ENCODE peak calls at places on chromosomes 11 and 22, in ten cellular contexts. I, X, E, C, O, K, J, V, L and H are unnamed samples.

GRCh38 chr11:66418168-66418985 is 2.5 kb upstream of the NPAS4 start:
- DNase-seq in E (peak), C (peak), K (peak), J (peak), L (peak), X (no peak), V (peak), O (no peak), I (peak), H (peak)

GRCh38 chr11:35836185-35836584 is 107.7 kb upstream of the LDLRAD3 start:
- DNase-seq in L (no peak), X (no peak), J (no peak), K (no peak), V (no peak), O (no peak), E (no peak), C (no peak), I (no peak), H (no peak)

GRCh38 chr22:22022977-22023534 is 40.5 kb upstream of the TOP3B start:
- DNase-seq in I (no peak), X (no peak), J (no peak), L (no peak), K (no peak), E (no peak), O (no peak), C (no peak), V (no peak), H (no peak)

GRCh38 chr11:65102142-65103095 is 6.4 kb downstream of the VPS51 start:
- DNase-seq in E (peak), O (no peak), K (no peak), L (no peak), V (no peak), J (no peak), C (no peak), I (no peak), X (no peak), H (no peak)

GRCh38 chr11:75548571-75549272 is 13.3 kb upstream of the SERPINH1 start:
- DNase-seq in E (no peak), X (no peak), K (no peak), I (no peak), C (no peak), J (no peak), O (no peak), V (no peak), L (no peak), H (no peak)

GRCh38 chr11:12042215-12042676 is 33.8 kb upstream of the DKK3 start:
- DNase-seq in O (no peak), I (no peak), E (peak), K (peak), V (no peak), C (peak), J (peak), L (no peak), X (no peak), H (no peak)

GRCh38 chr22:50604623-50605348 is 4.2 kb downstream of the MAPK8IP2 start:
- DNase-seq in C (no peak), V (no peak), L (no peak), I (peak), X (no peak), K (no peak), E (no peak), O (no peak), J (no peak), H (no peak)

GRCh38 chr11:130894322-130895025 is 21.8 kb downstream of the SNX19 start:
- DNase-seq in I (peak), C (peak), L (peak), V (peak), X (peak), J (peak), E (peak), O (peak), K (peak), H (peak)

GRCh38 chr11:112540261-112540660 is 279.6 kb upstream of the PLET1 start:
- DNase-seq in O (no peak), L (no peak), I (no peak), C (no peak), J (no peak), X (no peak), E (no peak), K (no peak), V (no peak), H (no peak)

GRCh38 chr11:95296621-95297025 is 65.6 kb upstream of the SESN3 start:
- DNase-seq in K (no peak), V (no peak), I (no peak), O (no peak), J (no peak), L (no peak), X (peak), E (no peak), C (no peak), H (no peak)

GRCh38 chr22:25375683-25376082 is 156.2 kb downstream of the CRYBB2 start:
- DNase-seq in X (no peak), C (no peak), O (no peak), E (no peak), I (no peak), V (no peak), J (no peak), K (no peak), L (no peak), H (no peak)

GRCh38 chr11:96948066-96948465 is 558.3 kb downstream of the JRKL start:
- DNase-seq in X (no peak), L (no peak), V (no peak), K (no peak), E (no peak), O (no peak), I (no peak), J (no peak), C (no peak), H (no peak)

GRCh38 chr22:43562843-43563242 is 151.0 kb downstream of the MPPED1 start:
- DNase-seq in V (no peak), X (no peak), J (no peak), K (no peak), C (no peak), I (peak), L (no peak), O (no peak), E (no peak), H (no peak)

GRCh38 chr11:27471588-27472397 is 797 bp downstream of the LGR4 start:
- DNase-seq in K (no peak), I (peak), V (peak), E (peak), J (no peak), X (peak), C (peak), L (peak), O (peak), H (no peak)

GRCh38 chr22:42294034-42294985 is 23.9 kb upstream of the TCF20 start:
- DNase-seq in I (peak), V (peak), O (peak), X (peak), C (peak), J (no peak), K (peak), L (peak), E (peak), H (no peak)

GRCh38 chr11:19821412-19821875 is 108.8 kb downstream of the NAV2 start:
- DNase-seq in L (no peak), C (no peak), K (no peak), E (no peak), X (no peak), J (no peak), V (no peak), O (peak), I (no peak), H (no peak)

GRCh38 chr22:37304595-37305343 is 22.5 kb downstream of the CYTH4 start:
- DNase-seq in E (peak), K (peak), I (no peak), O (no peak), L (no peak), V (no peak), J (no peak), C (peak), X (no peak), H (no peak)

GRCh38 chr11:1938343-1939005 is 8.7 kb upstream of the MRPL23 start:
- DNase-seq in E (no peak), J (no peak), O (peak), C (no peak), I (no peak), X (no peak), L (no peak), K (no peak), V (no peak), H (no peak)

GRCh38 chr11:44416776-44417175 is 106.8 kb upstream of the ALX4 start:
- DNase-seq in E (no peak), L (no peak), X (no peak), I (no peak), V (no peak), O (no peak), J (no peak), C (peak), K (no peak), H (no peak)

GRCh38 chr22:35230839-35231584 is 26.3 kb upstream of the HMGXB4 start:
- DNase-seq in J (no peak), C (no peak), I (no peak), X (no peak), V (no peak), K (no peak), L (peak), O (no peak), E (no peak), H (no peak)

GRCh38 chr22:38310518-38311330 is 6.5 kb downstream of the CSNK1E start:
- DNase-seq in I (no peak), O (no peak), E (no peak), J (no peak), C (no peak), X (no peak), L (no peak), V (no peak), K (no peak), H (no peak)

GRCh38 chr22:37182101-37182948 is 5.7 kb downstream of the C1QTNF6 start:
- DNase-seq in O (peak), J (no peak), X (no peak), L (no peak), C (no peak), V (no peak), I (peak), E (no peak), K (no peak), H (no peak)

GRCh38 chr22:23219787-23220484 is 39.6 kb downstream of the BCR start:
- DNase-seq in L (no peak), E (peak), X (peak), J (no peak), V (peak), K (peak), C (peak), I (peak), O (peak), H (no peak)

GRCh38 chr22:44898236-44898635 is 111.6 kb downstream of the PHF21B start:
- DNase-seq in O (peak), I (no peak), L (no peak), X (no peak), J (no peak), V (no peak), C (no peak), E (no peak), K (no peak), H (peak)

GRCh38 chr11:110308071-110308470 is 11.7 kb upstream of the RDX start:
- DNase-seq in X (no peak), I (no peak), E (no peak), L (no peak), K (no peak), C (no peak), O (no peak), V (no peak), J (no peak), H (no peak)

GRCh38 chr11:69860244-69860643 is 41.0 kb upstream of the FGF3 start:
- DNase-seq in X (no peak), I (no peak), K (no peak), C (no peak), E (no peak), O (no peak), J (no peak), V (no peak), L (no peak), H (no peak)

GRCh38 chr11:110501428-110501827 is 71.7 kb downstream of the FDX1 start:
- DNase-seq in L (no peak), C (no peak), V (no peak), X (no peak), E (no peak), O (no peak), J (no peak), K (no peak), I (no peak), H (no peak)

GRCh38 chr22:44274918-44275665 is 37.7 kb downstream of the SHISAL1 start:
- DNase-seq in I (no peak), L (no peak), V (no peak), E (no peak), C (no peak), X (no peak), K (no peak), J (no peak), O (peak), H (no peak)

GRCh38 chr22:29710922-29711593 is 8.7 kb upstream of the CABP7 start:
- DNase-seq in E (no peak), K (no peak), L (no peak), J (no peak), O (no peak), I (no peak), X (no peak), V (no peak), C (no peak), H (no peak)

DNA sequence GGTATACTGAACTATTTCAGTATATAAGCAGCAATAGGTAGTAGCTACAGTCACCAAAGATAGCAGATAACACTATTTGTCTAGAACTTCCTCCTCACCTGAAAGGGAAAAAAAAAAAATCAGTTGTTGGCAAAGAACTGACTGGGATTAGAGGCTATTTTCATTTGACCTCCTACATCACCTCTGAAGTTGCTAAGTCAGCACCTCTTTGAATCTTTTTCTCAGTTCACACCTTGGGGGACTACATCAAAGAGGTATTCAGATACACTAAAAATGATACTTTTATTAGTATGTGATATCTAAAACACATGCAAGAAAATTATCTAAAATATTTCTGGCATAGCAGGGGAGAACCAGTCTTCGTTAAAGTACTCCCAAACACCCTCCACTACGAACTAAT is 16.2 kb downstream of the MSANTD2 start:
- DNase-seq in E (no peak), J (no peak), X (no peak), C (no peak), K (no peak), O (no peak), V (no peak), I (no peak), L (no peak), H (no peak)
- H3K27ac ChIP-seq in E (no peak), J (no peak), X (no peak), C (no peak), K (no peak), O (no peak), V (no peak), I (no peak), L (no peak), H (no peak)

DNA sequence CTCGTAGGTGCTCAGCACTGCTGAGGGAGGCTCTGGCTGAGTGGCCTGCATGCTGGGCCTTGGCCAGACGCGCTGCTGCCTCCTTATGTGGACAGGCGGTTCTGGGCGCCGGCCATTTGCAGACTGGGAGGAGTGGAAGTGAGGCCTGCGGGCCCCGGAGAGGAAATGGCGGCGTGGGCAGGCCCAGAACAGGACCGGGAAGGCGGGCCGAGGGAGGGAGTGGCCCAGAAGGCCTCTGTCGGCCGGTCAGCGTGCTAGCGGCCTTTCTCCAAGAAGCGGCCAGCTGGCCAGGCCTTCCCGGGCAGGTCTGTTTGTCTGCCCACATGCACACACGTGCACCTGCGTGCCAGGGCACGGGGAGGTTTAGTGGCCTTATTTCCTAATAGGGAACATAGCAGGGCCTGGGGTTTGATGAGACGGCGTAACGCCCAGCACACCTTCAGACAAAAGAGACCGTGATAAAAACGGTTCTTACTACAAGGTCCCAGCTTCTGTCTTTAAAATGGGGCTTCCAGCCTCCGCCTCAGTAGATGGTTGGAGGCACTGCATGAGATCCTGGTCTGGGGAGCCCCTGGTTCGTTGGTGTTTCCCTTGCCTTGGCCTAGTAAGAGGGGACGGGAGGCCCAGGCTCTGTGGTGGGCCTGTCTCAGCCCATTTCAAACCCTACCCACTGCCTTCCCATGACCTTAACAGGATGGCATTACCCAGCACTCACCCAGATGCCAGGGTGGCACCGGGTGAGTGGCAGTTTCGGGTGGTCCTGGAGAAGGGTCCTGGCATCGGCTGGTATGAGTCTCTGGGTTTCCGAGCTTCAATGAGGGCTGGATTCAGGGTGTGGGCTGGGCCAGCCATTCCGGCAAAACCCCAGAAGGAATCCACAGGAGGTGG is 65.1 kb upstream of the PPARA start:
- DNase-seq in K (no peak), V (no peak), C (peak), J (no peak), O (peak), E (peak), X (no peak), I (peak), L (no peak), H (peak)
- H3K27ac ChIP-seq in K (peak), V (no peak), C (peak), J (peak), O (peak), E (peak), X (peak), I (peak), L (no peak), H (peak)

DNA sequence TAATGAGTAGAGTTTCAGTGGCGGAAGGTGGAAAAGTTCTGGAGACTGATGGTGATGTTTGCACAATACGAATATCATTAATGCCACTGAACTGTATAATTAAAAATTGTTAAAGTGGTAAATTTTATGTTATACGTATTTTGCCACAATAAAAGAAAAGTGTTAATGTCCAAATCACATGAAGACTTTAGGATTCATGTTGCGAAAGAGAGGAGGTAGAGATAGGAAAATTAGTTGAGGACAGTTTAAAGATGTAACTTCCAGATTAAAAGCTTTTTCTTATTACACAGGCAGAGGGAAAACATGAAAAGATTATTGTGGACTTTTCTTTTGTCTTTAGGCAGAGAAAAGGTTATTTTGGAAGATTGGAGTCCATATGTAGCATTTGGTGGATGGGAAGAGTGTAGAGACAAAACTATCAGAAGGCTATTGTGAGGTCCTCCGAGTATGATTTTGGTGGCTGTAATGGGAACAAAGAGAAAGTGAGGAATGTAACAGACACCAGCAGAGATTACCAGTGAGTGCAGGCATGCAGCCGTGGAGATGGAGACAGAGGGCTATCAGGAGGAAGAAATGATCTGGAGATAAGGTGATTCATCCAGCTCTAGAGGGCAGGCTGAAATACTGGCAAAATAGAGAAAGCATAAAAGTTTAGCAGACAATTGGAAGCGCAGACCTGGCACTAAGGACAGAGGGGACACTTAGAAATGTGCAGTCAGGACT is 12.5 kb downstream of the VPS26B start:
- DNase-seq in C (no peak), I (no peak), E (no peak), L (no peak), K (peak), X (no peak), J (no peak), V (no peak), O (no peak), H (no peak)
- H3K27ac ChIP-seq in C (no peak), I (no peak), E (no peak), L (no peak), K (no peak), X (no peak), J (no peak), V (no peak), O (no peak), H (no peak)

DNA sequence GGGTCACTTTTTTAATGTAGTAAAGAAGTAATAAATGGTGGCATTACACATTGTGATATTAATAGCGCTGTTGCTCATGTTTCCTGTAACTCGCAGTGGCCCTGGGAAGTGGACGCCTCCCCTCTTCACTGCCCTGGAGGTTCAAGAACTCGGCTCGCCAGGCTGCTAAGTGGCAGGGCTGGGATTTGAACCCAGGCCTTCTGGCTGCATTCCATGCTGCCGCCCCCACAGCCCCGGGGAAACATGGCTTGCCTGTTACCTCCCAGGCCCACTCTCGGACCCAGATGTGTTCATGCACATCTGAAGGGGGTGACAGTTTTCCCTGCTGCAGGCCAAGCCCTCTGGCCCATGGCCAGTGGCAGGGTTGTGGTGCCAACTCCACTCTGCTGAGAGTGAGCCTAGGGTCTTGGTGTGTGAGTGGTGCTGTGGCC is 25.0 kb upstream of the MGAT3 start:
- DNase-seq in V (no peak), E (peak), I (peak), K (peak), J (no peak), X (no peak), C (no peak), L (no peak), O (no peak), H (no peak)
- H3K27ac ChIP-seq in V (no peak), E (peak), I (peak), K (peak), J (no peak), X (peak), C (no peak), L (no peak), O (peak), H (peak)